ENCODE peak calls at places on chromosomes 6 and 20, in four cellular contexts. T is NCI-H1436, F is D341Med, W is fibroblast of the conjunctiva. U is an unnamed sample.

GRCh38 chr6:3356056-3356823 is 97.5 kb downstream of the PSMG4 start:
- DNase-seq in T (peak; percentile 52), F (peak; percentile 89), W (peak; percentile 58), U (no peak)

GRCh38 chr6:128532827-128533226 is 12.4 kb upstream of the PTPRK start:
- DNase-seq in T (no peak), F (no peak), W (no peak), U (no peak)

GRCh38 chr6:107866606-107867301 is 42.6 kb upstream of the SCML4 start:
- DNase-seq in T (peak; percentile 13), F (no peak), W (no peak), U (no peak)

GRCh38 chr6:20919677-20920385 is 385.6 kb downstream of the CDKAL1 start:
- DNase-seq in T (no peak), F (peak; percentile 37), W (peak; percentile 16), U (no peak)

GRCh38 chr6:151179321-151179720 is 60.4 kb upstream of the AKAP12 start:
- DNase-seq in T (no peak), F (no peak), W (peak; percentile 33), U (no peak)

GRCh38 chr6:149859938-149860337 is 4.2 kb downstream of the LRP11 start:
- DNase-seq in T (no peak), F (no peak), W (no peak), U (no peak)

GRCh38 chr6:53873922-53874321 is 79.1 kb downstream of the LRRC1 start:
- DNase-seq in T (no peak), F (no peak), W (no peak), U (no peak)

GRCh38 chr6:11492444-11493300 is 44.9 kb upstream of the TMEM170B start:
- DNase-seq in T (no peak), F (no peak), W (no peak), U (no peak)

GRCh38 chr6:5967594-5967993 is 39.1 kb downstream of the NRN1 start:
- DNase-seq in T (no peak), F (no peak), W (no peak), U (no peak)

GRCh38 chr20:10668677-10669368 is 5.0 kb downstream of the JAG1 start:
- DNase-seq in T (no peak), F (no peak), W (no peak), U (no peak)

GRCh38 chr20:19079536-19080299 is 132.7 kb upstream of the SLC24A3 start:
- DNase-seq in T (no peak), F (no peak), W (no peak), U (no peak)

GRCh38 chr6:44512868-44513641 is 125.5 kb downstream of the CDC5L start:
- DNase-seq in T (no peak), F (no peak), W (no peak), U (no peak)

GRCh38 chr20:44640522-44640921 is 11.0 kb downstream of the ADA start:
- DNase-seq in T (no peak), F (no peak), W (no peak), U (no peak)

GRCh38 chr6:155883741-155884140 is 428.1 kb upstream of the NOX3 start:
- DNase-seq in T (no peak), F (no peak), W (no peak), U (no peak)

GRCh38 chr6:160974304-160974771 is 17.2 kb upstream of the MAP3K4 start:
- DNase-seq in T (no peak), F (no peak), W (peak; percentile 92), U (peak; percentile 39)